ENCODE peak calls at places on chromosomes 4 and X, in nine cellular contexts. One of them, this sample, is unnamed.

GRCh38 chr4:161320377-161320776 is 843.4 kb downstream of the FSTL5 start:
- DNase-seq in left lung: no peak
- DNase-seq in dermis microvascular lymphatic vessel endothelial cell: peak
- DNase-seq in central memory CD4-positive, alpha-beta T cell: no peak
- DNase-seq in NCI-H524: peak
- DNase-seq in substantia nigra: no peak
- DNase-seq in ELR: peak
- DNase-seq in stimulated activated CD4-positive, alpha-beta T cell treated with anti-CD3 and anti-CD28 coated beads, TNF-alpha, amount 100 ng/mL, for 4 hours: no peak
- DNase-seq in stimulated activated naive CD4-positive, alpha-beta T cell treated with Interleukin-2 at 50 U/mL for 16 hours: no peak
- DNase-seq in this sample: no peak

GRCh38 chr4:141133146-141134006 is at the start of gene RNF150:
- DNase-seq in left lung: peak
- DNase-seq in central memory CD4-positive, alpha-beta T cell: no peak
- DNase-seq in stimulated activated CD4-positive, alpha-beta T cell treated with anti-CD3 and anti-CD28 coated beads, TNF-alpha, amount 100 ng/mL, for 4 hours: no peak
- DNase-seq in stimulated activated naive CD4-positive, alpha-beta T cell treated with Interleukin-2 at 50 U/mL for 16 hours: peak
- DNase-seq in substantia nigra: peak
- DNase-seq in ELR: peak
- DNase-seq in dermis microvascular lymphatic vessel endothelial cell: peak
- DNase-seq in NCI-H524: peak
- DNase-seq in this sample: peak

GRCh38 chr4:7263166-7263565 is 70.8 kb downstream of the SORCS2 start:
- DNase-seq in left lung: no peak
- DNase-seq in stimulated activated CD4-positive, alpha-beta T cell treated with anti-CD3 and anti-CD28 coated beads, TNF-alpha, amount 100 ng/mL, for 4 hours: no peak
- DNase-seq in substantia nigra: no peak
- DNase-seq in ELR: peak
- DNase-seq in dermis microvascular lymphatic vessel endothelial cell: no peak
- DNase-seq in central memory CD4-positive, alpha-beta T cell: no peak
- DNase-seq in stimulated activated naive CD4-positive, alpha-beta T cell treated with Interleukin-2 at 50 U/mL for 16 hours: no peak
- DNase-seq in NCI-H524: no peak
- DNase-seq in this sample: no peak

GRCh38 chr4:6655924-6656323 is 15.4 kb downstream of the MRFAP1 start:
- DNase-seq in NCI-H524: no peak
- DNase-seq in substantia nigra: no peak
- DNase-seq in left lung: peak
- DNase-seq in central memory CD4-positive, alpha-beta T cell: no peak
- DNase-seq in stimulated activated CD4-positive, alpha-beta T cell treated with anti-CD3 and anti-CD28 coated beads, TNF-alpha, amount 100 ng/mL, for 4 hours: no peak
- DNase-seq in stimulated activated naive CD4-positive, alpha-beta T cell treated with Interleukin-2 at 50 U/mL for 16 hours: no peak
- DNase-seq in ELR: no peak
- DNase-seq in dermis microvascular lymphatic vessel endothelial cell: no peak
- DNase-seq in this sample: no peak

GRCh38 chr4:106258145-106259045 is 57.6 kb downstream of the TBCK start:
- DNase-seq in stimulated activated naive CD4-positive, alpha-beta T cell treated with Interleukin-2 at 50 U/mL for 16 hours: no peak
- DNase-seq in NCI-H524: no peak
- DNase-seq in central memory CD4-positive, alpha-beta T cell: no peak
- DNase-seq in dermis microvascular lymphatic vessel endothelial cell: no peak
- DNase-seq in left lung: no peak
- DNase-seq in stimulated activated CD4-positive, alpha-beta T cell treated with anti-CD3 and anti-CD28 coated beads, TNF-alpha, amount 100 ng/mL, for 4 hours: no peak
- DNase-seq in substantia nigra: no peak
- DNase-seq in ELR: no peak
- DNase-seq in this sample: no peak

GRCh38 chr4:155759372-155760252 is 791 bp downstream of the GUCY1B1 start:
- DNase-seq in ELR: peak
- DNase-seq in central memory CD4-positive, alpha-beta T cell: no peak
- DNase-seq in substantia nigra: no peak
- DNase-seq in NCI-H524: peak
- DNase-seq in stimulated activated CD4-positive, alpha-beta T cell treated with anti-CD3 and anti-CD28 coated beads, TNF-alpha, amount 100 ng/mL, for 4 hours: no peak
- DNase-seq in stimulated activated naive CD4-positive, alpha-beta T cell treated with Interleukin-2 at 50 U/mL for 16 hours: no peak
- DNase-seq in dermis microvascular lymphatic vessel endothelial cell: no peak
- DNase-seq in left lung: peak
- DNase-seq in this sample: peak

GRCh38 chrX:36856849-36857248 is 151.3 kb upstream of the FAM47C start:
- DNase-seq in central memory CD4-positive, alpha-beta T cell: no peak
- DNase-seq in ELR: peak
- DNase-seq in stimulated activated naive CD4-positive, alpha-beta T cell treated with Interleukin-2 at 50 U/mL for 16 hours: no peak
- DNase-seq in NCI-H524: no peak
- DNase-seq in substantia nigra: no peak
- DNase-seq in stimulated activated CD4-positive, alpha-beta T cell treated with anti-CD3 and anti-CD28 coated beads, TNF-alpha, amount 100 ng/mL, for 4 hours: no peak
- DNase-seq in left lung: no peak
- DNase-seq in dermis microvascular lymphatic vessel endothelial cell: no peak
- DNase-seq in this sample: no peak

GRCh38 chr4:5963611-5964010 is 54.6 kb downstream of the C4orf50 start:
- DNase-seq in stimulated activated CD4-positive, alpha-beta T cell treated with anti-CD3 and anti-CD28 coated beads, TNF-alpha, amount 100 ng/mL, for 4 hours: no peak
- DNase-seq in stimulated activated naive CD4-positive, alpha-beta T cell treated with Interleukin-2 at 50 U/mL for 16 hours: no peak
- DNase-seq in left lung: no peak
- DNase-seq in NCI-H524: peak
- DNase-seq in central memory CD4-positive, alpha-beta T cell: no peak
- DNase-seq in substantia nigra: no peak
- DNase-seq in ELR: no peak
- DNase-seq in dermis microvascular lymphatic vessel endothelial cell: no peak
- DNase-seq in this sample: no peak

GRCh38 chr4:3803475-3803847 is 37.3 kb downstream of the ADRA2C start:
- DNase-seq in substantia nigra: no peak
- DNase-seq in dermis microvascular lymphatic vessel endothelial cell: no peak
- DNase-seq in stimulated activated CD4-positive, alpha-beta T cell treated with anti-CD3 and anti-CD28 coated beads, TNF-alpha, amount 100 ng/mL, for 4 hours: no peak
- DNase-seq in ELR: no peak
- DNase-seq in left lung: no peak
- DNase-seq in stimulated activated naive CD4-positive, alpha-beta T cell treated with Interleukin-2 at 50 U/mL for 16 hours: no peak
- DNase-seq in central memory CD4-positive, alpha-beta T cell: no peak
- DNase-seq in NCI-H524: no peak
- DNase-seq in this sample: peak

GRCh38 chr4:3408793-3409330 is 32.9 kb upstream of the HGFAC start:
- DNase-seq in ELR: no peak
- DNase-seq in central memory CD4-positive, alpha-beta T cell: no peak
- DNase-seq in left lung: no peak
- DNase-seq in NCI-H524: no peak
- DNase-seq in substantia nigra: no peak
- DNase-seq in stimulated activated CD4-positive, alpha-beta T cell treated with anti-CD3 and anti-CD28 coated beads, TNF-alpha, amount 100 ng/mL, for 4 hours: no peak
- DNase-seq in stimulated activated naive CD4-positive, alpha-beta T cell treated with Interleukin-2 at 50 U/mL for 16 hours: no peak
- DNase-seq in dermis microvascular lymphatic vessel endothelial cell: no peak
- DNase-seq in this sample: no peak

GRCh38 chr4:183355405-183355804 is 33.2 kb upstream of the CLDN24 start:
- DNase-seq in stimulated activated CD4-positive, alpha-beta T cell treated with anti-CD3 and anti-CD28 coated beads, TNF-alpha, amount 100 ng/mL, for 4 hours: no peak
- DNase-seq in left lung: no peak
- DNase-seq in central memory CD4-positive, alpha-beta T cell: no peak
- DNase-seq in ELR: peak
- DNase-seq in stimulated activated naive CD4-positive, alpha-beta T cell treated with Interleukin-2 at 50 U/mL for 16 hours: no peak
- DNase-seq in NCI-H524: no peak
- DNase-seq in substantia nigra: no peak
- DNase-seq in dermis microvascular lymphatic vessel endothelial cell: no peak
- DNase-seq in this sample: no peak

GRCh38 chrX:153948002-153948466 is 3.6 kb upstream of the RENBP start:
- DNase-seq in dermis microvascular lymphatic vessel endothelial cell: no peak
- DNase-seq in central memory CD4-positive, alpha-beta T cell: no peak
- DNase-seq in NCI-H524: no peak
- DNase-seq in substantia nigra: no peak
- DNase-seq in ELR: no peak
- DNase-seq in stimulated activated CD4-positive, alpha-beta T cell treated with anti-CD3 and anti-CD28 coated beads, TNF-alpha, amount 100 ng/mL, for 4 hours: no peak
- DNase-seq in stimulated activated naive CD4-positive, alpha-beta T cell treated with Interleukin-2 at 50 U/mL for 16 hours: no peak
- DNase-seq in left lung: no peak
- DNase-seq in this sample: no peak

GRCh38 chr4:188941524-188942109 is 802.4 kb downstream of the TRIML1 start:
- DNase-seq in stimulated activated CD4-positive, alpha-beta T cell treated with anti-CD3 and anti-CD28 coated beads, TNF-alpha, amount 100 ng/mL, for 4 hours: no peak
- DNase-seq in substantia nigra: no peak
- DNase-seq in central memory CD4-positive, alpha-beta T cell: no peak
- DNase-seq in stimulated activated naive CD4-positive, alpha-beta T cell treated with Interleukin-2 at 50 U/mL for 16 hours: no peak
- DNase-seq in NCI-H524: peak
- DNase-seq in ELR: peak
- DNase-seq in dermis microvascular lymphatic vessel endothelial cell: no peak
- DNase-seq in left lung: no peak
- DNase-seq in this sample: no peak

GRCh38 chr4:123323998-123324397 is 72.6 kb upstream of the SPRY1 start:
- DNase-seq in left lung: no peak
- DNase-seq in stimulated activated CD4-positive, alpha-beta T cell treated with anti-CD3 and anti-CD28 coated beads, TNF-alpha, amount 100 ng/mL, for 4 hours: no peak
- DNase-seq in substantia nigra: no peak
- DNase-seq in central memory CD4-positive, alpha-beta T cell: no peak
- DNase-seq in dermis microvascular lymphatic vessel endothelial cell: no peak
- DNase-seq in stimulated activated naive CD4-positive, alpha-beta T cell treated with Interleukin-2 at 50 U/mL for 16 hours: no peak
- DNase-seq in ELR: no peak
- DNase-seq in NCI-H524: no peak
- DNase-seq in this sample: no peak

GRCh38 chrX:19121898-19122640 is at the start of gene ADGRG2:
- DNase-seq in substantia nigra: no peak
- DNase-seq in stimulated activated CD4-positive, alpha-beta T cell treated with anti-CD3 and anti-CD28 coated beads, TNF-alpha, amount 100 ng/mL, for 4 hours: no peak
- DNase-seq in ELR: peak
- DNase-seq in central memory CD4-positive, alpha-beta T cell: no peak
- DNase-seq in stimulated activated naive CD4-positive, alpha-beta T cell treated with Interleukin-2 at 50 U/mL for 16 hours: no peak
- DNase-seq in left lung: no peak
- DNase-seq in dermis microvascular lymphatic vessel endothelial cell: no peak
- DNase-seq in NCI-H524: peak
- DNase-seq in this sample: peak

This sample was measured in aorta.